ENCODE peak calls at places on chromosomes 7 and 10, in five cellular contexts. U is GM12878, T is GM23248, L is hepatocyte, S is GM13977. C is an unnamed sample.
A peak's percentile ranks its signal among the peaks of the same experiment; 100 is the strongest.

GRCh38 chr10:11823989-11824346 is 812 bp downstream of the PROSER2 start:
- DNase-seq in U (no peak), L (no peak), T (peak; percentile 40), S (no peak), C (no peak)

GRCh38 chr7:133102276-133103060 is 20.6 kb upstream of the CHCHD3 start:
- DNase-seq in L (no peak), U (no peak), S (no peak), T (no peak), C (no peak)

GRCh38 chr10:84537447-84537931 is 209.1 kb downstream of the CCSER2 start:
- DNase-seq in T (peak; percentile 83), U (no peak), S (peak; percentile 78), L (peak; percentile 90), C (no peak)

GRCh38 chr10:44352316-44353127 is 32.4 kb downstream of the CXCL12 start:
- DNase-seq in U (no peak), S (no peak), T (peak; percentile 30), L (peak; percentile 32), C (no peak)

GRCh38 chr10:101066146-101066889 is 4.5 kb downstream of the KAZALD1 start:
- DNase-seq in S (peak; percentile 77), T (peak; percentile 93), U (no peak), L (peak; percentile 92), C (no peak)

GRCh38 chr7:20786779-20787651 is at the start of gene SP8:
- DNase-seq in T (peak; percentile 33), L (peak; percentile 73), U (no peak), S (peak; percentile 62), C (no peak)

GRCh38 chr10:16777473-16778370 is 39.5 kb downstream of the RSU1 start:
- DNase-seq in S (peak; percentile 70), L (peak; percentile 76), U (no peak), T (peak; percentile 69), C (peak; percentile 9)

GRCh38 chr10:91887075-91887899 is 22.0 kb downstream of the FGFBP3 start:
- DNase-seq in T (peak; percentile 57), U (no peak), S (peak; percentile 67), L (peak; percentile 74), C (peak; percentile 32)

GRCh38 chr7:157411580-157411979 is 74.8 kb downstream of the DNAJB6 start:
- DNase-seq in T (no peak), S (no peak), U (no peak), L (no peak), C (no peak)

C was measured in caudate nucleus.